ENCODE peak calls at places on chromosome 3, in ten cellular contexts. B is fibroblast of lung, N is esophagus squamous epithelium, L is WERI-Rb-1, A is body of pancreas, M is astrocyte, E is cardiac muscle cell, P is upper lobe of left lung, T is psoas muscle, K is lower lobe of right lung. U is an unnamed sample.

GRCh38 chr3:128479558-128480086 is 12.9 kb upstream of the DNAJB8 start:
- DNase-seq in L (no peak), B (no peak), K (no peak), M (no peak), E (no peak), N (no peak), A (no peak), T (no peak), P (no peak), U (no peak)

GRCh38 chr3:190338717-190339116 is 16.5 kb upstream of the CLDN1 start:
- DNase-seq in K (no peak), P (peak; percentile 66), L (no peak), B (peak; percentile 35), E (peak; percentile 52), T (no peak), A (peak; percentile 40), N (no peak), M (no peak), U (no peak)

GRCh38 chr3:178155521-178155920 is 380.7 kb upstream of the KCNMB2 start:
- DNase-seq in T (no peak), N (no peak), B (no peak), E (peak; percentile 24), L (peak; percentile 16), K (no peak), A (no peak), M (no peak), P (no peak), U (no peak)

GRCh38 chr3:39329493-39329892 is at the start of gene CCR8:
- DNase-seq in K (no peak), E (no peak), B (no peak), N (no peak), P (no peak), L (no peak), M (no peak), T (no peak), A (no peak), U (no peak)

GRCh38 chr3:73766599-73767378 is 142.0 kb upstream of the PDZRN3 start:
- DNase-seq in E (no peak), A (no peak), L (no peak), P (no peak), M (peak; percentile 71), T (peak; percentile 52), B (peak; percentile 77), K (no peak), N (no peak), U (no peak)

GRCh38 chr3:52094591-52095485 is 38.5 kb upstream of the DUSP7 start:
- DNase-seq in K (peak; percentile 12), B (no peak), T (peak; percentile 35), N (no peak), M (no peak), P (no peak), A (no peak), E (peak; percentile 63), L (no peak), U (no peak)

GRCh38 chr3:75983609-75984290 is 198.4 kb upstream of the ZNF717 start:
- DNase-seq in N (no peak), P (no peak), E (no peak), B (peak; percentile 1), A (no peak), M (no peak), K (no peak), L (no peak), T (no peak), U (no peak)

GRCh38 chr3:88038561-88038960 is 20.2 kb downstream of the CGGBP1 start:
- DNase-seq in L (no peak), M (peak; percentile 49), E (no peak), B (peak; percentile 70), P (no peak), N (no peak), T (no peak), A (no peak), K (no peak), U (no peak)

GRCh38 chr3:148878073-148878472 is 13.0 kb downstream of the CPA3 start:
- DNase-seq in T (no peak), E (no peak), L (no peak), P (no peak), N (no peak), K (no peak), A (no peak), B (no peak), M (no peak), U (no peak)

GRCh38 chr3:123559040-123559861 is 25.6 kb downstream of the HACD2 start:
- DNase-seq in P (no peak), K (no peak), N (no peak), E (peak; percentile 78), M (peak; percentile 12), B (peak; percentile 40), T (no peak), L (peak; percentile 12), A (peak; percentile 32), U (no peak)

GRCh38 chr3:104367000-104367399 is 999.7 kb upstream of the ALCAM start:
- DNase-seq in P (no peak), N (no peak), K (no peak), A (no peak), T (no peak), M (no peak), B (no peak), E (peak; percentile 2), L (no peak), U (no peak)

GRCh38 chr3:115581347-115582135 is 41.8 kb upstream of the GAP43 start:
- DNase-seq in K (no peak), B (peak; percentile 20), M (peak; percentile 7), P (no peak), A (no peak), N (no peak), L (no peak), E (no peak), T (peak; percentile 43), U (no peak)

GRCh38 chr3:4759689-4760312 is 219.4 kb upstream of the BHLHE40 start:
- DNase-seq in E (no peak), K (no peak), T (no peak), L (peak; percentile 37), N (no peak), P (no peak), B (no peak), A (no peak), M (no peak), U (no peak)

GRCh38 chr3:168241156-168241555 is 145.4 kb upstream of the GOLIM4 start:
- DNase-seq in T (no peak), E (no peak), N (no peak), B (no peak), M (no peak), K (no peak), L (no peak), P (no peak), A (no peak), U (no peak)

GRCh38 chr3:145183261-145183660 is 977.7 kb downstream of the PLOD2 start:
- DNase-seq in N (no peak), A (no peak), M (no peak), K (no peak), L (no peak), P (no peak), E (no peak), T (no peak), B (no peak), U (no peak)

GRCh38 chr3:45154641-45155147 is 8.5 kb upstream of the CDCP1 start:
- DNase-seq in A (no peak), B (peak; percentile 83), P (no peak), T (no peak), N (no peak), E (no peak), L (no peak), K (no peak), M (peak; percentile 73), U (no peak)

DNA sequence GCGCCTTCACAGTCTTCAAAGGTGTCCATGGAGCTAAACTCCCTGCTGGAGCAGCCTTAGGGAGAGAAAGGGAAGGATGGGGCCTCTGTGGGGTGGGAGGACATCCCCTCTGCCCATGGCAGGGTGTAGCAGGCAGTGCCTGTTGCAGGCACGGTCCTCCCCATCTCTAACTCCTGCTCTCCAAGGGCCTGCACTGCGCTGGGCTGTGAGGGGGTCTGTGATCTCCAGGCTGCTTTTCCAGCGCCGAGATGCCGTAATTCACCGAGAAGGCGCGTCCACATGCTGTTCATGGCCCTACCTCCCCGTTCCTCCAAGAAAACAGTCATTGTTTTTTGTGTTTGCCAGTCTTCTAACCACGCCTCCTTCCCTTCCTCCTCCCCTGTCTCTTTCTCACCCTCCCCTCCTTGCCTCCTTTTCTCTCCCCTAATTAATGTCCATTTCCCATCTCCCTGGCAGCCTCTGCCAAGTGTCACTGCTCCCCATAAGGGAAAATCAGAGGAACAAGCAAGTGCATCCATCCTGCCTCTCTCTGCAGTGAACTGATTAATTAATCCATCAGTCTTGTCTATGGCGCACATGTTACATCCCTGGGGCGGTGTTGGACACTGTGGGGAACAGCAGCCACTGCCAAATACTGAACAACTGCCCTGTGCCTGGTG is 17.7 kb upstream of the LAMP3 start:
- DNase-seq in T (no peak), P (no peak), N (no peak), E (peak; percentile 15), M (no peak), K (no peak), B (no peak), L (no peak), A (no peak), U (no peak)
- H3K27me3 ChIP-seq in T (peaks cover 39% of the 10 kb centered on the region), P (no peaks in the 10 kb centered on the region), N (peaks cover 67% of the 10 kb centered on the region), E (peaks cover 26% of the 10 kb centered on the region), M (peaks cover 21% of the 10 kb centered on the region), K (peaks cover 45% of the 10 kb centered on the region), B (peaks cover 10% of the 10 kb centered on the region), L (peaks cover 16% of the 10 kb centered on the region), A (no peaks in the 10 kb centered on the region), U (peaks cover 18% of the 10 kb centered on the region)

DNA sequence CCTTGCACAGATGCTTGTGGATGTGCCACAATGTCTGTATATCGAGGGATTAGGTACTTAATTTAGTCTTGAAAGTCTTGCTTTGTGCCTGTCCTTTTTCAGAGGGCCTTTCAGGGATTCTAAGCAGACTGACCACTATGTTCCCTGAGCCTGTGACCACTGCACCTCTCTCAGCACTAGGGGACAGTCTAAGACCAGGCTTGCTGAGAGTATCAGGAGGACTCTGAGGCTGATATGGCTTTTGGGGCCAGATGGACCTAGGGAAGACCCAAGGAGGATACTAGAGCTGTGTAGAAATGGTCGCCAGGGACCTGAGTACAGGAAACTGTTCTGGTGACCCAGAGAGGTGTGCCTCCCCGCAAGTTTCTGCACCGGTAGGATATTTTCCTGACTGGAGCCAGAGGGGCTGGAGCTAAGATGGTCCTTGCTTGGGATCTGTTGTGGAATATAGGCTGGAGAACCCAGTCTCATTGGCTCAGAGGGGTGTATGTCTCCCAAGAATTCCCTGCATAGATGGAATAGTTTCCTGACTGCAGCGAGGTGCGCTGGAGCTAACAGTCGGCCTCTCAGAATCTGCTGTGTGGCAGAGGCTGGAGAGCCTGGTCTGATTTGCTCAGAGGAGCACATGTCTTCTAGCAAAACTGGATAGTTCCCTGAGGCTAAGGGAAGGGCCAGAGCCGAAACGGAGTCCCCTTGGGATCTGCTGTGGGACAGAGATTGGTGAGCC is 213.2 kb upstream of the DCBLD2 start:
- DNase-seq in N (no peak), T (no peak), M (peak; percentile 26), K (no peak), A (no peak), P (no peak), B (peak; percentile 49), L (peak; percentile 53), E (peak; percentile 31), U (no peak)
- TF ChIP-seq CTCF in N (no peak), T (no peak), M (peak; percentile 81), K (peak; percentile 19), A (no peak), P (no peak), B (peak; percentile 93), L (peak; percentile 81), E (peak; percentile 97), U (no peak)

GRCh38 chr3:112001516-112001915 is 2.8 kb downstream of the TAGLN3 start:
- DNase-seq in K (no peak), M (no peak), T (no peak), L (no peak), P (no peak), A (no peak), N (no peak), B (no peak), E (no peak), U (no peak)
- H3K27me3 ChIP-seq in K (no peaks in the 10 kb centered on the region), M (no peaks in the 10 kb centered on the region), T (peaks cover 16% of the 10 kb centered on the region), L (no peaks in the 10 kb centered on the region), P (peaks cover 3% of the 10 kb centered on the region), A (no peaks in the 10 kb centered on the region), N (peaks cover 39% of the 10 kb centered on the region), B (no peaks in the 10 kb centered on the region), E (peaks cover 52% of the 10 kb centered on the region), U (no peaks in the 10 kb centered on the region)

GRCh38 chr3:43699864-43700263 is 9.1 kb downstream of the ABHD5 start:
- DNase-seq in E (no peak), L (peak; percentile 24), N (no peak), A (no peak), P (no peak), M (no peak), T (no peak), B (no peak), K (no peak), U (no peak)
- TF ChIP-seq CTCF in E (peak; percentile 28), L (peak; percentile 32), N (no peak), A (no peak), P (no peak), M (peak; percentile 22), T (no peak), B (peak; percentile 19), K (peak; percentile 15), U (no peak)

U was measured in CD4-positive, alpha-beta T cell.